ENCODE peak calls at places on chromosomes 3 and 15, in nine cellular contexts. B is prostate gland; L is HCT116; Z is CD8-positive, alpha-beta memory T cell; N is SJSA1; Q is AG04450; A is H1; O is effector memory CD4-positive, alpha-beta T cell; S is cardiac muscle cell. I is an unnamed sample.

GRCh38 chr3:46705751-46706572 is 4.8 kb downstream of the TMIE start:
- DNase-seq in N (no peak), L (no peak), O (no peak), B (no peak), Z (no peak), Q (no peak), A (no peak), S (peak), I (peak)

GRCh38 chr3:124773351-124774304 is 43.4 kb downstream of the UMPS start:
- DNase-seq in S (no peak), Q (no peak), N (no peak), A (no peak), O (no peak), B (no peak), L (no peak), Z (no peak), I (no peak)

GRCh38 chr3:13034861-13035260 is 38.4 kb downstream of the IQSEC1 start:
- DNase-seq in B (no peak), Z (no peak), O (no peak), N (no peak), Q (no peak), A (no peak), S (no peak), L (no peak), I (no peak)

GRCh38 chr3:43071313-43071893 is 34.5 kb downstream of the POMGNT2 start:
- DNase-seq in O (no peak), Z (no peak), L (peak), S (no peak), N (no peak), B (no peak), Q (no peak), A (peak), I (no peak)

GRCh38 chr15:34055868-34056595 is 17.0 kb upstream of the AVEN start:
- DNase-seq in L (no peak), B (no peak), A (no peak), O (no peak), S (peak), Q (peak), Z (no peak), N (peak), I (peak)

GRCh38 chr3:102122527-102122926 is 273.2 kb downstream of the NFKBIZ start:
- DNase-seq in L (no peak), S (no peak), Q (no peak), N (no peak), A (no peak), B (no peak), O (no peak), Z (no peak), I (no peak)

GRCh38 chr15:58951388-58952060 is 18.0 kb upstream of the SLTM start:
- DNase-seq in S (peak), O (no peak), N (no peak), L (peak), B (peak), A (no peak), Q (peak), Z (no peak), I (peak)

GRCh38 chr3:82448320-82448719 is 686.9 kb upstream of the GBE1 start:
- DNase-seq in Z (no peak), L (no peak), O (no peak), A (no peak), B (no peak), S (no peak), N (no peak), Q (no peak), I (no peak)

GRCh38 chr15:80906159-80906775 is 83.4 kb downstream of the MESD start:
- DNase-seq in N (no peak), O (no peak), B (no peak), A (no peak), L (peak), Q (no peak), Z (no peak), S (no peak), I (peak)

GRCh38 chr3:137110392-137110996 is 152.7 kb downstream of the IL20RB start:
- DNase-seq in O (no peak), Q (no peak), A (no peak), B (no peak), L (peak), Z (no peak), N (no peak), S (peak), I (peak)

GRCh38 chr3:149554826-149555225 is 80.3 kb downstream of the TM4SF4 start:
- DNase-seq in O (no peak), S (peak), B (peak), Z (no peak), N (peak), L (peak), Q (no peak), A (no peak), I (peak)

GRCh38 chr15:52527898-52528464 is 699 bp downstream of the MYO5A start:
- DNase-seq in A (peak), N (no peak), B (peak), S (peak), O (peak), Z (peak), L (no peak), Q (no peak), I (peak)

GRCh38 chr3:23830869-23831484 is 25.2 kb downstream of the UBE2E1 start:
- DNase-seq in Z (no peak), L (no peak), N (no peak), O (no peak), B (no peak), S (no peak), A (no peak), Q (no peak), I (peak)

GRCh38 chr3:3464131-3464530 is 284.6 kb upstream of the CRBN start:
- DNase-seq in O (no peak), Q (no peak), B (no peak), S (no peak), L (no peak), N (no peak), A (no peak), Z (no peak), I (no peak)

GRCh38 chr3:69200384-69201068 is 78.1 kb upstream of the LMOD3 start:
- DNase-seq in A (no peak), L (no peak), N (peak), Q (no peak), B (peak), Z (no peak), S (peak), O (peak), I (peak)

GRCh38 chr3:43770426-43771103 is 79.8 kb downstream of the ABHD5 start:
- DNase-seq in L (no peak), B (no peak), Q (no peak), O (peak), Z (peak), S (peak), N (no peak), A (no peak), I (peak)

GRCh38 chr3:46848271-46849097 is 14.8 kb downstream of the MYL3 start:
- DNase-seq in N (peak), Z (no peak), Q (no peak), O (no peak), B (no peak), A (peak), L (no peak), S (peak), I (peak)

GRCh38 chr3:13339833-13340232 is 80.3 kb downstream of the NUP210 start:
- DNase-seq in Q (no peak), S (no peak), B (no peak), Z (no peak), O (no peak), A (no peak), L (no peak), N (no peak), I (no peak)

GRCh38 chr15:99967841-99968371 is 234.7 kb upstream of the LYSMD4 start:
- DNase-seq in A (no peak), N (no peak), B (peak), Z (no peak), Q (no peak), L (no peak), S (peak), O (no peak), I (no peak)

GRCh38 chr15:73928241-73928579 is 1.9 kb downstream of the LOXL1 start:
- DNase-seq in B (no peak), S (no peak), Z (no peak), L (no peak), N (no peak), Q (no peak), A (no peak), O (no peak), I (no peak)
- H3K27ac ChIP-seq in B (peak), S (no peak), Z (no peak), L (peak), N (no peak), Q (peak), A (no peak), O (peak), I (peak)

GRCh38 chr3:186143280-186143679 is 34.4 kb upstream of the ETV5 start:
- DNase-seq in A (no peak), B (no peak), O (no peak), Z (no peak), Q (no peak), S (no peak), L (no peak), N (no peak), I (no peak)

GRCh38 chr3:186142556-186142955 is 33.7 kb upstream of the ETV5 start:
- DNase-seq in Z (no peak), B (no peak), L (no peak), S (peak), O (no peak), A (no peak), Q (no peak), N (no peak), I (peak)

GRCh38 chr3:186141776-186142175 is 32.9 kb upstream of the ETV5 start:
- DNase-seq in B (no peak), Q (no peak), Z (no peak), L (no peak), A (no peak), O (no peak), N (no peak), S (no peak), I (no peak)

GRCh38 chr3:186149319-186149718 is 40.4 kb upstream of the ETV5 start:
- DNase-seq in O (no peak), A (no peak), Z (no peak), L (no peak), N (no peak), Q (no peak), B (no peak), S (no peak), I (no peak)

GRCh38 chr3:186144257-186144656 is 35.4 kb upstream of the ETV5 start:
- DNase-seq in L (no peak), S (no peak), Z (no peak), Q (no peak), N (no peak), O (no peak), A (no peak), B (no peak), I (no peak)
- H3K27ac ChIP-seq in L (no peak), S (no peak), Z (no peak), Q (no peak), N (no peak), O (no peak), A (no peak), B (no peak), I (no peak)

GRCh38 chr3:32422943-32423342 is 31.3 kb downstream of the CMTM7 start:
- DNase-seq in Q (no peak), A (no peak), B (no peak), O (no peak), N (no peak), S (no peak), Z (no peak), L (no peak), I (no peak)
- H3K27ac ChIP-seq in Q (no peak), A (no peak), B (no peak), O (no peak), N (no peak), S (no peak), Z (no peak), L (peak), I (no peak)

GRCh38 chr15:78265752-78266224 is 1.4 kb downstream of the DNAJA4 start:
- DNase-seq in N (no peak), Q (peak), L (no peak), Z (no peak), A (no peak), B (no peak), O (no peak), S (peak), I (peak)
- H3K27ac ChIP-seq in N (no peak), Q (no peak), L (no peak), Z (no peak), A (no peak), B (peak), O (no peak), S (peak), I (no peak)

I was measured in astrocyte.